ENCODE peak calls at places on chromosomes 11 and 22, in nine cellular contexts. G, U, L, V, R, E, S, N and W are unnamed samples.

GRCh38 chr11:34451053-34451452 is 12.3 kb downstream of the CAT start:
- DNase-seq in V (no peak), U (no peak), L (no peak), N (no peak), R (no peak), E (no peak), G (no peak), S (no peak), W (no peak)

GRCh38 chr11:109040303-109040702 is 375.4 kb downstream of the DDX10 start:
- DNase-seq in V (no peak), L (no peak), G (no peak), E (no peak), U (no peak), S (no peak), N (no peak), R (no peak), W (no peak)

GRCh38 chr11:72239296-72239848 is 4.6 kb downstream of the PHOX2A start:
- DNase-seq in G (no peak), V (peak), L (peak), N (no peak), R (no peak), E (no peak), S (no peak), U (no peak), W (no peak)

GRCh38 chr22:35783943-35784614 is 66.4 kb downstream of the APOL5 start:
- DNase-seq in E (no peak), S (no peak), V (peak), R (peak), G (peak), U (no peak), L (no peak), N (peak), W (peak)

GRCh38 chr22:47854226-47854625 is 1091.8 kb downstream of the TBC1D22A start:
- DNase-seq in E (no peak), U (no peak), G (no peak), V (no peak), R (no peak), L (no peak), S (no peak), N (no peak), W (no peak)

GRCh38 chr22:38177044-38177443 is 4.6 kb downstream of the PLA2G6 start:
- DNase-seq in R (no peak), E (no peak), S (no peak), G (no peak), V (no peak), N (no peak), U (no peak), L (no peak), W (no peak)

GRCh38 chr11:44574620-44575287 is 9.3 kb downstream of the CD82 start:
- DNase-seq in V (peak), S (no peak), N (peak), E (no peak), G (peak), R (peak), L (peak), U (no peak), W (peak)

GRCh38 chr22:46602025-46602424 is 18.2 kb upstream of the GRAMD4 start:
- DNase-seq in N (no peak), L (no peak), U (no peak), S (no peak), G (no peak), R (no peak), V (no peak), E (no peak), W (no peak)

GRCh38 chr11:21931436-21932101 is 261.3 kb upstream of the ANO5 start:
- DNase-seq in G (no peak), L (no peak), R (no peak), E (no peak), N (no peak), U (no peak), V (no peak), S (no peak), W (no peak)

GRCh38 chr11:71181566-71181965 is 70.8 kb downstream of the SHANK2 start:
- DNase-seq in N (no peak), L (no peak), G (no peak), R (no peak), E (no peak), U (no peak), V (no peak), S (no peak), W (no peak)

GRCh38 chr11:35305670-35306382 is 113.5 kb downstream of the SLC1A2 start:
- DNase-seq in L (peak), V (no peak), R (peak), N (no peak), E (no peak), S (peak), U (peak), G (no peak), W (no peak)

GRCh38 chr11:75492181-75492820 is 33.4 kb downstream of the GDPD5 start:
- DNase-seq in R (no peak), N (no peak), S (no peak), L (no peak), E (no peak), U (no peak), V (no peak), G (no peak), W (no peak)

GRCh38 chr11:59263225-59263894 is 50.6 kb upstream of the MPEG1 start:
- DNase-seq in E (no peak), R (no peak), S (peak), L (no peak), N (no peak), V (no peak), G (no peak), U (peak), W (no peak)

GRCh38 chr11:36818410-36818809 is 220.4 kb upstream of the RAG2 start:
- DNase-seq in R (no peak), E (no peak), N (no peak), L (no peak), V (no peak), S (no peak), U (no peak), G (no peak), W (no peak)

GRCh38 chr22:41367039-41367679 is 14.6 kb upstream of the TEF start:
- DNase-seq in R (peak), L (peak), G (peak), V (peak), N (peak), S (no peak), E (peak), U (peak), W (peak)

GRCh38 chr11:38814670-38815069 is 2216.6 kb upstream of the RAG2 start:
- DNase-seq in N (no peak), S (no peak), E (no peak), U (no peak), G (no peak), L (peak), R (no peak), V (peak), W (no peak)

GRCh38 chr11:28922351-28922981 is 814.3 kb downstream of the METTL15 start:
- DNase-seq in R (no peak), G (no peak), V (no peak), L (peak), S (no peak), U (no peak), N (no peak), E (no peak), W (no peak)

GRCh38 chr11:117300773-117301172 is 9.6 kb downstream of the BACE1-AS start:
- DNase-seq in V (no peak), N (no peak), U (no peak), L (peak), E (no peak), G (no peak), R (no peak), S (no peak), W (no peak)

GRCh38 chr11:89540826-89541225 is 49.7 kb upstream of the NOX4 start:
- DNase-seq in E (no peak), R (no peak), S (no peak), U (no peak), V (no peak), G (no peak), N (no peak), L (no peak), W (no peak)

GRCh38 chr11:35179466-35180135 is 40.6 kb downstream of the CD44 start:
- DNase-seq in S (no peak), V (peak), U (no peak), N (no peak), G (no peak), E (no peak), R (no peak), L (no peak), W (no peak)

GRCh38 chr11:12838463-12839120 is 164.4 kb downstream of the TEAD1 start:
- DNase-seq in U (no peak), S (no peak), G (peak), L (peak), V (no peak), R (no peak), N (no peak), E (no peak), W (no peak)
- H3K4me3 ChIP-seq in U (no peak), S (no peak), G (no peak), L (peak), V (no peak), R (no peak), N (no peak), E (peak), W (no peak)

GRCh38 chr11:129778877-129779276 is 36.8 kb upstream of the TMEM45B start:
- DNase-seq in G (no peak), R (no peak), S (no peak), N (no peak), L (no peak), E (no peak), U (no peak), V (no peak), W (no peak)
- H3K4me3 ChIP-seq in G (no peak), R (no peak), S (no peak), N (no peak), L (no peak), E (no peak), U (no peak), V (no peak), W (no peak)

DNA sequence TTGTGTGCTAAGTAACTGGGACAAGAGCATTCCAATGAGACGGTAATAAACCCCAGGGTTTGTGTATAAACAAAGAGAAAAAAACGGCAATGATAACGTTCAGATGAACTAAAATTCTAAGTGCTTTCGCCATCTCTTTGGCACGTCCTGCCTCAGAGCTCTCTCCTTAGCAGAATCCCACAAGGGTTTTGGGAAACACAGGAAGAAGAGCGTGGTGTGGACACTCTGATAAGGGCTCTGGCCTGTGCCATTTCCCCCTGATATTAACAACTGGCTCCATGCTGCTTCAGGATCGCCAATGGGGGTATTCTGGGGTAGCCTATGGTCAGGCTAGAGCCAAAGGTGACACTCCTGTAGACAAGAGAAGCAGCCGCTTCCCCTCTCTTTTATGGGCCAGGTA is 18.4 kb downstream of the ABCC8 start:
- DNase-seq in U (no peak), L (no peak), E (no peak), G (no peak), V (no peak), N (no peak), R (no peak), S (no peak), W (no peak)
- H3K4me3 ChIP-seq in U (no peak), L (no peak), E (no peak), G (no peak), V (no peak), N (no peak), R (no peak), S (no peak), W (no peak)

GRCh38 chr11:84193706-84194105 is 907.5 kb upstream of the CCDC90B start:
- DNase-seq in L (no peak), E (no peak), S (no peak), U (no peak), G (no peak), V (no peak), R (no peak), N (no peak), W (no peak)

GRCh38 chr11:84194696-84195095 is 908.5 kb upstream of the CCDC90B start:
- DNase-seq in N (no peak), L (no peak), G (no peak), R (no peak), V (no peak), E (no peak), U (no peak), S (no peak), W (no peak)
- H3K4me3 ChIP-seq in N (no peak), L (no peak), G (no peak), R (no peak), V (no peak), E (no peak), U (no peak), S (no peak), W (no peak)

GRCh38 chr11:5460983-5461621 is 12.0 kb downstream of the OR51I2 start:
- DNase-seq in L (no peak), U (no peak), R (no peak), N (no peak), G (no peak), E (no peak), S (no peak), V (no peak), W (no peak)
- H3K4me3 ChIP-seq in L (no peak), U (no peak), R (no peak), N (no peak), G (no peak), E (no peak), S (no peak), V (no peak), W (no peak)

DNA sequence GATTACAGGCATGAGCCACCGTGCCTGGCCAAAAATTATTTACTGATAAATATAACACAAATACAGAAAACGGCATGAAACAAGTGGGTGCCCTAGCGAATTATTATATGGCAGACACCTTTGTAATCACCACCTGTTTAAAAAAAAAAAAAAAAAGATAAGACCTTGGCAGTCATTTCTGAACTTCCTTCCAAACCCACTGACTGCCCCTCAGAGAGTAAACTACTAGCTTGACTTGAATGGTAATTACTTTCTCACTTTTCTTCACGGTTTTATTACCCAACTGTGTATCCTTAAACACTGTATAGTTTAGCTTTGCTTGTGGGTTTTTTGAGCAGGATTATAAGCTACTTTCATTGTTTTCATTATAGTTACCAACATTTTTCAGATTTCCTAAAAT is 23.7 kb downstream of the SFI1 start:
- DNase-seq in N (no peak), U (no peak), E (no peak), V (no peak), L (no peak), G (no peak), S (no peak), R (no peak), W (no peak)
- H3K4me3 ChIP-seq in N (no peak), U (no peak), E (no peak), V (no peak), L (no peak), G (no peak), S (no peak), R (no peak), W (no peak)